ENCODE peak calls at places on chromosome 2, in nine cellular contexts. One of them, this sample, is unnamed. For H3K4me1, the result is how much of the 10 kb centered on the place peaks cover.

GRCh38 chr2:199848323-199848722 is 2.7 kb downstream of the FTCDNL1 start:
- DNase-seq in suprapubic skin: no peak
- DNase-seq in gastrocnemius medialis: no peak
- DNase-seq in HCT116: no peak
- DNase-seq in IMR-90: no peak
- DNase-seq in lung: no peak
- DNase-seq in right lobe of liver: no peak
- DNase-seq in CD8-positive, alpha-beta T cell: no peak
- DNase-seq in hepatocyte: no peak
- DNase-seq in this sample: no peak

GRCh38 chr2:97849881-97850540 is 136.6 kb downstream of the ZAP70 start:
- DNase-seq in suprapubic skin: no peak
- DNase-seq in gastrocnemius medialis: no peak
- DNase-seq in HCT116: no peak
- DNase-seq in IMR-90: peak
- DNase-seq in lung: no peak
- DNase-seq in right lobe of liver: no peak
- DNase-seq in CD8-positive, alpha-beta T cell: no peak
- DNase-seq in hepatocyte: no peak
- DNase-seq in this sample: no peak

GRCh38 chr2:120134263-120134662 is 88.9 kb downstream of the TMEM185B start:
- DNase-seq in suprapubic skin: no peak
- DNase-seq in gastrocnemius medialis: no peak
- DNase-seq in HCT116: peak
- DNase-seq in IMR-90: peak
- DNase-seq in lung: no peak
- DNase-seq in right lobe of liver: no peak
- DNase-seq in CD8-positive, alpha-beta T cell: no peak
- DNase-seq in hepatocyte: no peak
- DNase-seq in this sample: no peak

GRCh38 chr2:99753505-99753904 is 263.7 kb upstream of the REV1 start:
- DNase-seq in suprapubic skin: no peak
- DNase-seq in gastrocnemius medialis: no peak
- DNase-seq in HCT116: no peak
- DNase-seq in IMR-90: no peak
- DNase-seq in lung: no peak
- DNase-seq in right lobe of liver: no peak
- DNase-seq in CD8-positive, alpha-beta T cell: no peak
- DNase-seq in hepatocyte: no peak
- DNase-seq in this sample: no peak

GRCh38 chr2:216710531-216711282 is 15.4 kb upstream of the IGFBP5 start:
- DNase-seq in suprapubic skin: no peak
- DNase-seq in gastrocnemius medialis: no peak
- DNase-seq in HCT116: no peak
- DNase-seq in IMR-90: peak
- DNase-seq in lung: no peak
- DNase-seq in right lobe of liver: no peak
- DNase-seq in CD8-positive, alpha-beta T cell: no peak
- DNase-seq in hepatocyte: peak
- DNase-seq in this sample: peak

GRCh38 chr2:196961889-196962288 is 35.4 kb upstream of the PGAP1 start:
- DNase-seq in suprapubic skin: no peak
- DNase-seq in gastrocnemius medialis: no peak
- DNase-seq in HCT116: no peak
- DNase-seq in IMR-90: no peak
- DNase-seq in lung: no peak
- DNase-seq in right lobe of liver: no peak
- DNase-seq in CD8-positive, alpha-beta T cell: no peak
- DNase-seq in hepatocyte: no peak
- DNase-seq in this sample: no peak

GRCh38 chr2:181138816-181139215 is 158.4 kb downstream of the UBE2E3 start:
- DNase-seq in suprapubic skin: no peak
- DNase-seq in gastrocnemius medialis: no peak
- DNase-seq in HCT116: no peak
- DNase-seq in IMR-90: peak
- DNase-seq in lung: no peak
- DNase-seq in right lobe of liver: no peak
- DNase-seq in CD8-positive, alpha-beta T cell: no peak
- DNase-seq in hepatocyte: no peak
- DNase-seq in this sample: no peak

GRCh38 chr2:172233947-172234715 is 131.4 kb upstream of the DLX2 start:
- DNase-seq in suprapubic skin: no peak
- DNase-seq in gastrocnemius medialis: no peak
- DNase-seq in HCT116: no peak
- DNase-seq in IMR-90: no peak
- DNase-seq in lung: no peak
- DNase-seq in right lobe of liver: no peak
- DNase-seq in CD8-positive, alpha-beta T cell: no peak
- DNase-seq in hepatocyte: no peak
- DNase-seq in this sample: no peak

DNA sequence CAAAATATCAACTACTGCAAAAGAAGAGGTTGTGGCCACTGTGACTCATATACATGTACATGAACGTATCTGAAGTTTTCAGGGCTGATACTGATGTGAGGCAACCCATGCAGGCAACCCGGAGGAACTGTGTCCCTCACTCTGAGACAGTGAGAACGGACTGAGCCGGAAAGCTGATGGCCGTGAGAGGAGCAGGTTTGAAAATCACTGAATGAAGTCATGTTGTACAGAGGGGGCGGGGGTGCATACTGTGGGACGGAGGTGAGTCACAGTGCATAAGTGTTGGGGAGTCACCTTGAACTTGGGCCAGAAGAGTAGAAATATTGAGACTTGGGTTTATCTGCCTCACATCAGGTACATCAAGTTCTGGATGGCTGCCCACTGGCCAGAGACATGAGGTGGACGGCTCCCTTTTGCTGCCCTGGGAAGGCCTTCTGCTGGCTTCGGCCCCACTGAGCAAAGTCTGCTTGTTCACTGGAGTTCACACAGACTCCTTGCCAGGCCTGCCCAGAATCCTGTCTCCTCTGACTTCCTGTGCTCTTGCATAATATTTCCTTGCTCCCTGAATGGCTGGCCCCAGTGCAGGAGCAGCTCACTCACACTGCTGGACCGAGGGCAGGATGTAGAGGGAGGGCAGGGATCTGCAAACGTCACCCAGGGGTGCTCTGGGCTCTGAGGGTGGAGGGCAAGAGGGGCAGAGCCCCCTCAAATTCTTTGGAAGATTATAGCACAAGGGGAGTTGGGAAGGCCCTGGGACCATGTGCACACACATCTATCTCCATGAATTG is 18.1 kb downstream of the EPAS1 start:
- DNase-seq in suprapubic skin: peak
- DNase-seq in gastrocnemius medialis: peak
- DNase-seq in HCT116: peak
- DNase-seq in IMR-90: peak
- DNase-seq in lung: peak
- DNase-seq in right lobe of liver: peak
- DNase-seq in CD8-positive, alpha-beta T cell: no peak
- DNase-seq in hepatocyte: peak
- DNase-seq in this sample: peak
- H3K4me1 ChIP-seq in suprapubic skin: half or more
- H3K4me1 ChIP-seq in gastrocnemius medialis: half or more
- H3K4me1 ChIP-seq in HCT116: half or more
- H3K4me1 ChIP-seq in IMR-90: under half
- H3K4me1 ChIP-seq in lung: under half
- H3K4me1 ChIP-seq in right lobe of liver: half or more
- H3K4me1 ChIP-seq in CD8-positive, alpha-beta T cell: under half
- H3K4me1 ChIP-seq in hepatocyte: under half
- H3K4me1 ChIP-seq in this sample: half or more

GRCh38 chr2:10521356-10521755 is 73.2 kb upstream of the ODC1 start:
- DNase-seq in suprapubic skin: no peak
- DNase-seq in gastrocnemius medialis: no peak
- DNase-seq in HCT116: no peak
- DNase-seq in IMR-90: no peak
- DNase-seq in lung: no peak
- DNase-seq in right lobe of liver: peak
- DNase-seq in CD8-positive, alpha-beta T cell: no peak
- DNase-seq in hepatocyte: no peak
- DNase-seq in this sample: no peak

GRCh38 chr2:10520926-10521325 is 72.8 kb upstream of the ODC1 start:
- DNase-seq in suprapubic skin: no peak
- DNase-seq in gastrocnemius medialis: no peak
- DNase-seq in HCT116: no peak
- DNase-seq in IMR-90: no peak
- DNase-seq in lung: no peak
- DNase-seq in right lobe of liver: peak
- DNase-seq in CD8-positive, alpha-beta T cell: no peak
- DNase-seq in hepatocyte: no peak
- DNase-seq in this sample: no peak

GRCh38 chr2:10518470-10519060 is 70.4 kb upstream of the ODC1 start:
- DNase-seq in suprapubic skin: no peak
- DNase-seq in gastrocnemius medialis: no peak
- DNase-seq in HCT116: no peak
- DNase-seq in IMR-90: no peak
- DNase-seq in lung: no peak
- DNase-seq in right lobe of liver: no peak
- DNase-seq in CD8-positive, alpha-beta T cell: no peak
- DNase-seq in hepatocyte: peak
- DNase-seq in this sample: no peak

GRCh38 chr2:10519067-10519740 is 71.1 kb upstream of the ODC1 start:
- DNase-seq in suprapubic skin: no peak
- DNase-seq in gastrocnemius medialis: no peak
- DNase-seq in HCT116: no peak
- DNase-seq in IMR-90: no peak
- DNase-seq in lung: no peak
- DNase-seq in right lobe of liver: no peak
- DNase-seq in CD8-positive, alpha-beta T cell: no peak
- DNase-seq in hepatocyte: no peak
- DNase-seq in this sample: peak

DNA sequence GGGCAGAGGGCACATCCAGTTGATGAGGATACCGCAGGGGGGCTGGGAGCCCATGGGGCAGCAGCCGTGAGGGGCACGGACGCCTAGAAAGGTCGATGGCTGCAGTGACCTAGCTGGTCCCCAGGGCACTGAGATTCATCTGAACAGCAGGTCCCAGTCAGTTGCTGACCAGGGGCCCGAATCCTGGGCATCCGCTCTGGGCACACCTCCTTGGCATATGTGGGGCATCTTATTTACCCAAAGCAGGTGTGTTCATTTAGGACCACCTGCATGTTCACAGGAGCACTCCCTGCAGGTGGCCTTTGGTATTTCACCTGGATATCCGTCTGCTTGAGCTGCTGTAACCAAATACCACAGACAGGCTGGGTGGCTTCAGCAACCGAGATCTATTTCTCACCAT is 72.0 kb upstream of the ODC1 start:
- DNase-seq in suprapubic skin: no peak
- DNase-seq in gastrocnemius medialis: no peak
- DNase-seq in HCT116: no peak
- DNase-seq in IMR-90: no peak
- DNase-seq in lung: no peak
- DNase-seq in right lobe of liver: no peak
- DNase-seq in CD8-positive, alpha-beta T cell: no peak
- DNase-seq in hepatocyte: no peak
- DNase-seq in this sample: no peak
- TF ChIP-seq CTCF in suprapubic skin: peak
- TF ChIP-seq CTCF in gastrocnemius medialis: no peak
- TF ChIP-seq CTCF in HCT116: peak
- TF ChIP-seq CTCF in IMR-90: no peak
- TF ChIP-seq CTCF in lung: no peak
- TF ChIP-seq CTCF in right lobe of liver: no peak
- TF ChIP-seq CTCF in CD8-positive, alpha-beta T cell: no peak
- TF ChIP-seq CTCF in hepatocyte: no peak
- TF ChIP-seq CTCF in this sample: no peak

GRCh38 chr2:74383254-74383653 is 3.1 kb upstream of the DCTN1 start:
- DNase-seq in suprapubic skin: no peak
- DNase-seq in gastrocnemius medialis: no peak
- DNase-seq in HCT116: no peak
- DNase-seq in IMR-90: peak
- DNase-seq in lung: no peak
- DNase-seq in right lobe of liver: peak
- DNase-seq in CD8-positive, alpha-beta T cell: no peak
- DNase-seq in hepatocyte: no peak
- DNase-seq in this sample: no peak

GRCh38 chr2:74378007-74378406 is 2.1 kb downstream of the DCTN1 start:
- DNase-seq in suprapubic skin: no peak
- DNase-seq in gastrocnemius medialis: no peak
- DNase-seq in HCT116: no peak
- DNase-seq in IMR-90: no peak
- DNase-seq in lung: no peak
- DNase-seq in right lobe of liver: no peak
- DNase-seq in CD8-positive, alpha-beta T cell: no peak
- DNase-seq in hepatocyte: no peak
- DNase-seq in this sample: no peak

GRCh38 chr2:74384051-74384450 is 3.9 kb upstream of the DCTN1 start:
- DNase-seq in suprapubic skin: no peak
- DNase-seq in gastrocnemius medialis: no peak
- DNase-seq in HCT116: no peak
- DNase-seq in IMR-90: peak
- DNase-seq in lung: no peak
- DNase-seq in right lobe of liver: no peak
- DNase-seq in CD8-positive, alpha-beta T cell: no peak
- DNase-seq in hepatocyte: no peak
- DNase-seq in this sample: no peak

GRCh38 chr2:74381751-74382150 is 1.6 kb upstream of the DCTN1 start:
- DNase-seq in suprapubic skin: no peak
- DNase-seq in gastrocnemius medialis: no peak
- DNase-seq in HCT116: no peak
- DNase-seq in IMR-90: no peak
- DNase-seq in lung: no peak
- DNase-seq in right lobe of liver: no peak
- DNase-seq in CD8-positive, alpha-beta T cell: no peak
- DNase-seq in hepatocyte: no peak
- DNase-seq in this sample: no peak

DNA sequence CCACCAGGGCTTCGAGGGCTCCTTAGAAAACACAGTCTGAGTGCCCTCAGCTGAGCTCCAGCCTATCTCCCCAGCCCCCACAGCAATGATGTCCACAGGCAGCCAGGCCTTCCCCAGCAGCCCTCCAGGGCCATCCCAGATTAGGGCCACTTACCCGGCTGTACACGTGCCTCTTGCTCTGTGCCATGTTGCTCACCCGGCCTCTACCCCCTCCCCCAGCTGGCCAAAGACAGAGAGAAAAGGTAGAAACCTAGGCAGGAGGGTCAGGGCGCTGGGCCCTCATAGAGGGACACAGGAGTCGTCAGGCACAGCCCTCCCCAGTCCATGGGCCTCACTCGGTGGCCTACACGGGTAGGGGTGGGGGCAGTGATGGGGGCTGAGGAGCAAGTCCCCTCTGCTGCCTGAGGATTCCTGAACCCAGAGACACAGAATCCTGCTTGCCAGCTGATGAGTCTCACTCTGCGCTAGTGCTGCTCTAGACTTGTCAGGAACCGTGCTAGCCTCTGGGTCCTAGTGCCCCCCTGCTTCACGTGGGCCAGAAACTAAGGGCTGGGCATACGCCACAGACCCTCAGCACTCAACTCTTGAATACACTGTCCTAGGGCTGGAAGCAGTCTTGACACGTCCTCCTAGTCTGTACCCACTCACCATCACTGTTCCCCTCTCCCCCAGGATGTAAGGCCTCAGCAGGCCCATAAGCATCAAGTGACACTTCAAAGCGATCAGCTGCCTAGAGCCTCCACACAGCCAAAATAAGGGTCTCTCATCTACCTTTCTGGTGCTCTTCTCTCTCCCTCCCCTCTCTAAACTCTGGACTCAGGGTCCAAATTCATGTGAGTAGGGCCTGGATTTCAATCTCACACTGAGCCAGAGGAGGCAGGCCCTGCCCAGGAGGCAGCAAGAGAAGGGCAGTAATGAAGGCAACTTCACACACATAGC is at the start of gene DCTN1:
- DNase-seq in suprapubic skin: no peak
- DNase-seq in gastrocnemius medialis: no peak
- DNase-seq in HCT116: no peak
- DNase-seq in IMR-90: peak
- DNase-seq in lung: no peak
- DNase-seq in right lobe of liver: no peak
- DNase-seq in CD8-positive, alpha-beta T cell: no peak
- DNase-seq in hepatocyte: peak
- DNase-seq in this sample: peak
- H3K4me3 ChIP-seq in suprapubic skin: peak
- H3K4me3 ChIP-seq in gastrocnemius medialis: peak
- H3K4me3 ChIP-seq in HCT116: no peak
- H3K4me3 ChIP-seq in IMR-90: peak
- H3K4me3 ChIP-seq in lung: peak
- H3K4me3 ChIP-seq in right lobe of liver: no peak
- H3K4me3 ChIP-seq in CD8-positive, alpha-beta T cell: peak
- H3K4me3 ChIP-seq in hepatocyte: no peak
- H3K4me3 ChIP-seq in this sample: peak

GRCh38 chr2:64655873-64656272 is 2.2 kb upstream of the SERTAD2 start:
- DNase-seq in suprapubic skin: no peak
- DNase-seq in gastrocnemius medialis: no peak
- DNase-seq in HCT116: no peak
- DNase-seq in IMR-90: no peak
- DNase-seq in lung: no peak
- DNase-seq in right lobe of liver: no peak
- DNase-seq in CD8-positive, alpha-beta T cell: no peak
- DNase-seq in hepatocyte: no peak
- DNase-seq in this sample: no peak
- H3K4me1 ChIP-seq in suprapubic skin: under half
- H3K4me1 ChIP-seq in gastrocnemius medialis: under half
- H3K4me1 ChIP-seq in HCT116: under half
- H3K4me1 ChIP-seq in IMR-90: under half
- H3K4me1 ChIP-seq in lung: under half
- H3K4me1 ChIP-seq in right lobe of liver: under half
- H3K4me1 ChIP-seq in CD8-positive, alpha-beta T cell: half or more
- H3K4me1 ChIP-seq in hepatocyte: under half
- H3K4me1 ChIP-seq in this sample: under half